ENCODE peak calls at places on chromosomes 12 and 14, in five cellular contexts. C is stimulated activated CD4-positive, alpha-beta T cell treated with anti-CD3 and anti-CD28 coated beads, Interleukin-4, amount 100 ng/mL, for 48 hours; R is fibroblast of lung; D is effector memory CD4-positive, alpha-beta T cell; V is GDM1. F is an unnamed sample.

GRCh38 chr14:73717247-73717646 is 3.1 kb upstream of the PNMA1 start:
- DNase-seq in C (no peak), R (no peak), V (no peak), D (no peak), F (no peak)

GRCh38 chr14:67513631-67514108 is 19.4 kb upstream of the PLEKHH1 start:
- DNase-seq in C (no peak), R (no peak), V (no peak), D (no peak), F (no peak)

GRCh38 chr14:62125793-62126192 is 363.6 kb downstream of the SNAPC1 start:
- DNase-seq in D (no peak), V (no peak), C (no peak), R (no peak), F (no peak)

GRCh38 chr14:77710364-77710763 is 2.5 kb downstream of the SLIRP start:
- DNase-seq in V (no peak), D (no peak), C (no peak), R (no peak), F (no peak)

GRCh38 chr12:58368001-58368400 is 426.6 kb downstream of the ATP23 start:
- DNase-seq in D (no peak), C (no peak), V (no peak), R (peak; percentile 64), F (no peak)

GRCh38 chr12:65067383-65067782 is 53.7 kb downstream of the WIF1 start:
- DNase-seq in D (no peak), R (no peak), V (no peak), C (no peak), F (no peak)

GRCh38 chr12:31220633-31221565 is 105.1 kb downstream of the SINHCAF start:
- DNase-seq in D (no peak), C (no peak), R (peak; percentile 34), V (no peak), F (no peak)

GRCh38 chr14:103521438-103521961 is 1.1 kb downstream of the CKB start:
- DNase-seq in V (no peak), R (no peak), C (no peak), D (no peak), F (no peak)

GRCh38 chr14:29222671-29223268 is 456.2 kb downstream of the FOXG1 start:
- DNase-seq in D (no peak), V (no peak), R (peak; percentile 62), C (no peak), F (no peak)

GRCh38 chr12:80513211-80513610 is 69.2 kb downstream of the PTPRQ start:
- DNase-seq in V (no peak), R (no peak), C (no peak), D (no peak), F (no peak)

GRCh38 chr14:98210045-98210678 is 1061.8 kb downstream of the BCL11B start:
- DNase-seq in R (no peak), V (no peak), C (peak; percentile 33), D (no peak), F (no peak)

GRCh38 chr12:30973171-30973570 is 46.6 kb downstream of the TSPAN11 start:
- DNase-seq in D (no peak), R (no peak), C (no peak), V (no peak), F (no peak)

GRCh38 chr14:67461341-67461985 is 27.1 kb downstream of the TMEM229B start:
- DNase-seq in R (no peak), C (no peak), D (no peak), V (no peak), F (no peak)

GRCh38 chr12:2233034-2233433 is 180.2 kb downstream of the CACNA1C start:
- DNase-seq in D (no peak), C (no peak), V (no peak), R (peak; percentile 43), F (no peak)

GRCh38 chr12:112256780-112257179 is 125.5 kb downstream of the HECTD4 start:
- DNase-seq in V (no peak), C (no peak), R (no peak), D (no peak), F (no peak)

GRCh38 chr12:92879698-92880322 is 49.3 kb downstream of the EEA1 start:
- DNase-seq in R (no peak), V (no peak), C (no peak), D (no peak), F (no peak)

GRCh38 chr12:16857456-16857923 is 251.5 kb upstream of the LMO3 start:
- DNase-seq in V (no peak), D (no peak), C (no peak), R (no peak), F (no peak)

GRCh38 chr12:75724913-75725312 is 213.5 kb upstream of the KRR1 start:
- DNase-seq in V (no peak), R (peak; percentile 87), C (no peak), D (no peak), F (peak; percentile 8)

GRCh38 chr12:110992909-110993308 is 72.5 kb upstream of the MYL2 start:
- DNase-seq in R (no peak), C (no peak), D (no peak), V (no peak), F (no peak)

GRCh38 chr14:37122288-37122687 is 50.1 kb downstream of the SLC25A21 start:
- DNase-seq in D (no peak), R (peak; percentile 96), V (no peak), C (no peak), F (no peak)

GRCh38 chr12:28930704-28931103 is 218.4 kb upstream of the FAR2 start:
- DNase-seq in V (no peak), C (no peak), R (no peak), D (no peak), F (no peak)

GRCh38 chr14:61281186-61281676 is at the start of gene TMEM30B:
- DNase-seq in R (no peak), V (no peak), D (no peak), C (no peak), F (no peak)